ENCODE peak calls at places on chromosomes 12 and 14, in four cellular contexts. B is astrocyte, H is GM10248, T is Peyer's patch. E is an unnamed sample.
A peak's percentile ranks its signal among the peaks of the same experiment; 100 is the strongest.

GRCh38 chr12:131604859-131605258 is 106.0 kb upstream of the SFSWAP start:
- DNase-seq in B (no peak), H (no peak), T (no peak), E (no peak)

GRCh38 chr14:96756745-96757144 is 40.4 kb upstream of the VRK1 start:
- DNase-seq in B (no peak), H (no peak), T (no peak), E (no peak)

GRCh38 chr14:32512813-32513212 is 183.7 kb downstream of the AKAP6 start:
- DNase-seq in B (no peak), H (no peak), T (no peak), E (no peak)

GRCh38 chr12:123732251-123732650 is 20.1 kb downstream of the ATP6V0A2 start:
- DNase-seq in B (no peak), H (no peak), T (no peak), E (peak; percentile 65)

GRCh38 chr12:38921025-38921677 is 15.8 kb upstream of the CPNE8 start:
- DNase-seq in B (peak; percentile 54), H (peak; percentile 23), T (no peak), E (peak; percentile 60)

GRCh38 chr12:19491863-19492262 is 52.6 kb downstream of the AEBP2 start:
- DNase-seq in B (no peak), H (no peak), T (no peak), E (no peak)

GRCh38 chr12:20525064-20525610 is 156.8 kb downstream of the PDE3A start:
- DNase-seq in B (peak; percentile 25), H (no peak), T (no peak), E (no peak)

GRCh38 chr14:92325835-92326234 is 2.9 kb downstream of the SLC24A4 start:
- DNase-seq in B (no peak), H (no peak), T (no peak), E (no peak)

GRCh38 chr14:101480022-101480746 is 81.1 kb upstream of the DIO3 start:
- DNase-seq in B (no peak), H (no peak), T (no peak), E (no peak)

GRCh38 chr12:11885261-11886038 is 185.3 kb upstream of the BCL2L14 start:
- DNase-seq in B (peak; percentile 75), H (no peak), T (no peak), E (peak; percentile 35)

GRCh38 chr12:88986056-88986455 is 366.2 kb downstream of the DUSP6 start:
- DNase-seq in B (no peak), H (no peak), T (no peak), E (no peak)

GRCh38 chr12:85007836-85008235 is 28.2 kb downstream of the TSPAN19 start:
- DNase-seq in B (no peak), H (no peak), T (no peak), E (no peak)

GRCh38 chr12:12032260-12032761 is 38.4 kb upstream of the BCL2L14 start:
- DNase-seq in B (no peak), H (peak; percentile 32), T (peak; percentile 70), E (no peak)

GRCh38 chr12:91331371-91331770 is 148.8 kb upstream of the DCN start:
- DNase-seq in B (no peak), H (no peak), T (no peak), E (no peak)

GRCh38 chr12:4505381-4505986 is 33.2 kb upstream of the RAD51AP1 start:
- DNase-seq in B (peak; percentile 58), H (no peak), T (no peak), E (no peak)

GRCh38 chr14:81400852-81401251 is 728 bp upstream of the STON2 start:
- DNase-seq in B (peak; percentile 100), H (no peak), T (no peak), E (no peak)

GRCh38 chr14:58488550-58488949 is 61.0 kb downstream of the KIAA0586 start:
- DNase-seq in B (peak; percentile 32), H (no peak), T (no peak), E (peak; percentile 14)

GRCh38 chr12:103884316-103884715 is 43.3 kb upstream of the NT5DC3 start:
- DNase-seq in B (peak; percentile 51), H (peak; percentile 65), T (no peak), E (no peak)

GRCh38 chr12:122908915-122909314 is 13.0 kb upstream of the VPS37B start:
- DNase-seq in B (no peak), H (no peak), T (peak; percentile 72), E (no peak)

GRCh38 chr14:99809864-99810854 is 16.9 kb downstream of the EML1 start:
- DNase-seq in B (no peak), H (no peak), T (no peak), E (no peak)

GRCh38 chr12:54991161-54991991 is 6.8 kb upstream of the TESPA1 start:
- DNase-seq in B (no peak), H (peak; percentile 58), T (no peak), E (no peak)

GRCh38 chr14:38197001-38197760 is 10.5 kb upstream of the SSTR1 start:
- DNase-seq in B (no peak), H (no peak), T (no peak), E (no peak)

GRCh38 chr12:58804749-58805148 is 115.6 kb downstream of the LRIG3 start:
- DNase-seq in B (no peak), H (no peak), T (no peak), E (no peak)

GRCh38 chr12:103571286-103571685 is 15.8 kb upstream of the STAB2 start:
- DNase-seq in B (no peak), H (no peak), T (peak; percentile 57), E (peak; percentile 33)

GRCh38 chr14:105180598-105181528 is at the start of gene NUDT14:
- DNase-seq in B (no peak), H (peak; percentile 94), T (peak; percentile 97), E (peak; percentile 78)

GRCh38 chr12:7046383-7047143 is 14.0 kb upstream of the C1S start:
- DNase-seq in B (no peak), H (no peak), T (no peak), E (no peak)

GRCh38 chr14:59176764-59177163 is 11.7 kb upstream of the DAAM1 start:
- DNase-seq in B (no peak), H (no peak), T (no peak), E (no peak)

GRCh38 chr12:57101892-57102695 is 9.1 kb downstream of the STAT6 start:
- DNase-seq in B (no peak), H (peak; percentile 4), T (peak; percentile 77), E (no peak)

GRCh38 chr12:99977550-99977949 is 7.2 kb downstream of the ANKS1B start:
- DNase-seq in B (no peak), H (no peak), T (no peak), E (no peak)

GRCh38 chr12:61291647-61292046 is 968.6 kb upstream of the USP15 start:
- DNase-seq in B (no peak), H (no peak), T (no peak), E (no peak)

GRCh38 chr12:109718390-109718789 is 4.8 kb downstream of the FAM222A start:
- DNase-seq in B (no peak), H (no peak), T (no peak), E (no peak)

GRCh38 chr12:109720856-109721189 is 7.2 kb downstream of the FAM222A start:
- DNase-seq in B (no peak), H (no peak), T (no peak), E (no peak)

GRCh38 chr12:109717390-109718357 is 4.0 kb downstream of the FAM222A start:
- DNase-seq in B (no peak), H (no peak), T (no peak), E (no peak)

GRCh38 chr12:109720152-109720855 is 6.7 kb downstream of the FAM222A start:
- DNase-seq in B (no peak), H (no peak), T (no peak), E (no peak)

DNA sequence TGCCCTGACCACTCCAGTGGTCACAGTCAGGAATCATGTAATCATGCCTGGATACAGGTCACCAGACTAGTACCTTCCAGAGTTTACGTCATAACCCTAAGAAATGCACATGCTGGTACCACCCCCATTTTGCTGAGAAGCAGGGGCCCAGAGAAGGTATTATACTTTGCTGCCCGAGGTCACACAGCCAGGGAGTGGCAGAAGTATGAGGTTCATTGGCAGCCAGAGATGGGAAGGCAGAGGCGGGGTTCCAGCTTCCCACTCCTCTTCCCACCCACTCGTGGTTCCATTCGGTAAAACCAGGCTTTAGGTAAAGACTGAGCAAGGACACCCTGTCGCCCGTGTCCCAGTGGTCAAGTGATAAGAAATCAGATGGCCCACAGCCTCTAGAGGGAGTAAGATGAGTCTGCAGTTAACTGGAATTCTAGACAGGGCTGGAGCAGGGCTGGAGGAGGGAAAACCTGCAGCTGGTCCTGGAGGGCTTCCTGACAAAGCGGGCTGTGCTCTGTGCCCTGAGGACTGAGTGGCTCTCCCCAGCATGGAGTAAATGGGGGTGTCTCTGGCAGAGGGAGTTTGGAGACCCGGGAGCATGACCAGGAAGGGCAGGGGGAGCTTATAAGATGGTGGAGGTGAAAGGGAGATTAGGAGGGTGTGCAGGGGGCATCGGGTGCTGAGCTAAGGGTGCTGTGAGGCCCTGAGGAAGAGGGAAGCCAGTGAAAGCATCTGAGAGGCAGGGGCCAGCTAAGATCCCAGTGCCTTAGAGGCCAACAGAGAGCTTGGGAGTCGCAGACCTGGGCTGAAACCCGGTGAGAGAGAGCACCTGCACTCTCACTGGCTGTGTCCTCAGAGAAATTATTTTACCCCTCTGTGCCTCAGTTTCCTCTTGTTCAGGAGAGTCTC is 5.7 kb downstream of the FAM222A start:
- DNase-seq in B (no peak), H (no peak), T (no peak), E (peak; percentile 43)
- TF ChIP-seq CTCF in B (no peak), H (no peak), T (no peak), E (no peak)

DNA sequence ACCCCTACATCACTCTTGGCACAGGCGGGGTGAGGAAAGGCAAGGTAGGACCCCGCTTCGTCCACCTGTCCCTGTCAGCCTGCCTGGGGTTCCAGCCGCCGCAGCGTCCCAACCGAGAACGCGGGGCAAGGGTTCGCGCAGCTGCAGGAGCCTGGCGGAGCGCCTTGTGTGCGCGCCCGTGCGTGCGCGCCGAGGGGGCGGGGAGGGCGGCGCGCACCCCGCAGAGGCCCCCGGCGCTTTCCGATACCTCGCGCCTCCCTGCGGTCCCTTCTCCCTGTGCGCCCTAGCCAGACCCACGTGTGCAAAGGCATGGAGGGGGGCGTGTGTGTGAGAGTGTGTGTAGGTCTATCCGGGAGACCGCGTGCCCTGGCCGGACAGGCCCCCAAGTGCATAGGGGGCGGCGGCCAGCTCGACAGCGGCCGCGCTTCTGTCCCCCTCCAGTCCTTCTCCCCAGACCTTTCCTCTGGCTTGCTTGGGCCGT is 122.4 kb downstream of the TSPAN9 start:
- DNase-seq in B (peak; percentile 36), H (no peak), T (no peak), E (peak; percentile 53)
- TF ChIP-seq CTCF in B (no peak), H (no peak), T (no peak), E (no peak)

GRCh38 chr14:73755434-73756014 is 41.3 kb upstream of the PNMA1 start:
- DNase-seq in B (no peak), H (no peak), T (peak; percentile 83), E (no peak)

GRCh38 chr14:73759183-73759713 is 45.1 kb upstream of the PNMA1 start:
- DNase-seq in B (peak; percentile 39), H (no peak), T (peak; percentile 83), E (peak; percentile 48)

GRCh38 chr14:73758392-73759182 is 44.4 kb upstream of the PNMA1 start:
- DNase-seq in B (peak; percentile 43), H (peak; percentile 64), T (peak; percentile 89), E (peak; percentile 79)

GRCh38 chr14:73757876-73758391 is 43.8 kb upstream of the PNMA1 start:
- DNase-seq in B (no peak), H (no peak), T (no peak), E (no peak)

GRCh38 chr14:73757381-73757780 is 43.2 kb upstream of the PNMA1 start:
- DNase-seq in B (no peak), H (no peak), T (no peak), E (no peak)
- TF ChIP-seq CTCF in B (no peak), H (no peak), T (no peak), E (no peak)

DNA sequence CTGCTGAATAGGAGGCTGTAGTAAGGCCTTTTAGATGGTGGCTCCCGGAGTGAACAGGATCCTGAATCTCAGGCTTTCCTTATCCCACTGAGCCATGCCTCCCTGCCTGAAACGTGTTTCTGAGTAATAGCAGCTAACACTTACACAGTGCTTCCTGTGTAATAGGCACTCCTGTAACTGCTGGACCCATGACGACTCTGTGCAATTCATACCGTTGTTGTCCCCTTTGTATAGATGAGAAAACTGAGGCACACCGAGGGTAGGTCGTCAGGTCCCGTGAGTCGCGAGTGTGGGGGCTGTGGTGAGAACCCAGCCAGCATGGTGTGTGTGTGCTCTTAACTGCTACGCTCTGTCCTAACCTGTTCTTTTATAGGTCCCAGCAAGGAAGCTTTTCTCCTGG is 193.6 kb downstream of the CACNA1C start:
- DNase-seq in B (no peak), H (no peak), T (no peak), E (no peak)
- TF ChIP-seq CTCF in B (no peak), H (no peak), T (no peak), E (no peak)